ENCODE peak calls at places on chromosomes 2 and 18, in eight cellular contexts. O is neural progenitor cell, A is hepatocyte, K is MM.1S, X is fibroblast of lung, H is GM23338, N is endothelial cell of umbilical vein, I is mammary epithelial cell. T is an unnamed sample.

GRCh38 chr2:56185582-56186046 is 1.8 kb downstream of the CCDC85A start:
- DNase-seq in O (peak), A (peak), K (no peak), X (peak), H (peak), N (peak), I (peak), T (peak)

GRCh38 chr2:187875271-187875670 is 321.0 kb upstream of the TFPI start:
- DNase-seq in O (no peak), A (no peak), K (no peak), X (no peak), H (no peak), N (no peak), I (no peak), T (no peak)

GRCh38 chr18:79290876-79291275 is 104.9 kb upstream of the NFATC1 start:
- DNase-seq in O (no peak), A (no peak), K (no peak), X (no peak), H (no peak), N (no peak), I (no peak), T (no peak)

GRCh38 chr2:106147159-106147558 is 46.9 kb downstream of the UXS1 start:
- DNase-seq in O (no peak), A (no peak), K (no peak), X (peak), H (no peak), N (peak), I (peak), T (peak)

GRCh38 chr18:12403601-12404506 is 3.9 kb upstream of the PRELID3A start:
- DNase-seq in O (no peak), A (peak), K (no peak), X (peak), H (no peak), N (peak), I (peak), T (peak)

GRCh38 chr2:20737505-20737904 is 70.6 kb downstream of the GDF7 start:
- DNase-seq in O (no peak), A (no peak), K (peak), X (no peak), H (no peak), N (no peak), I (no peak), T (no peak)

GRCh38 chr2:138621139-138621538 is 119.6 kb downstream of the SPOPL start:
- DNase-seq in O (no peak), A (peak), K (no peak), X (no peak), H (no peak), N (no peak), I (no peak), T (no peak)

GRCh38 chr2:65112630-65113029 is 17.3 kb downstream of the RAB1A start:
- DNase-seq in O (no peak), A (no peak), K (no peak), X (no peak), H (no peak), N (no peak), I (no peak), T (no peak)

GRCh38 chr18:34913837-34914755 is 127.1 kb upstream of the MAPRE2 start:
- DNase-seq in O (no peak), A (peak), K (no peak), X (peak), H (no peak), N (peak), I (no peak), T (no peak)

GRCh38 chr2:102065675-102066252 is 74.0 kb downstream of the IL1R2 start:
- DNase-seq in O (no peak), A (peak), K (no peak), X (peak), H (no peak), N (no peak), I (peak), T (peak)

GRCh38 chr2:240737958-240738357 is 46.3 kb downstream of the AQP12A start:
- DNase-seq in O (no peak), A (no peak), K (no peak), X (no peak), H (no peak), N (no peak), I (no peak), T (no peak)

GRCh38 chr2:43070676-43071491 is 155.5 kb downstream of the ZFP36L2 start:
- DNase-seq in O (peak), A (no peak), K (no peak), X (no peak), H (no peak), N (no peak), I (no peak), T (no peak)

GRCh38 chr2:76861708-76862107 is 660.5 kb downstream of the LRRTM4 start:
- DNase-seq in O (no peak), A (no peak), K (peak), X (peak), H (no peak), N (no peak), I (no peak), T (no peak)

GRCh38 chr18:2961828-2962227 is 51.1 kb downstream of the LPIN2 start:
- DNase-seq in O (no peak), A (no peak), K (peak), X (peak), H (no peak), N (no peak), I (no peak), T (peak)

GRCh38 chr18:12907258-12907925 is 23.4 kb upstream of the PTPN2 start:
- DNase-seq in O (peak), A (no peak), K (no peak), X (peak), H (no peak), N (peak), I (no peak), T (peak)

GRCh38 chr2:28934769-28935168 is 40.3 kb downstream of the WDR43 start:
- DNase-seq in O (no peak), A (no peak), K (no peak), X (no peak), H (no peak), N (no peak), I (no peak), T (no peak)

GRCh38 chr2:142131016-142131714 is at the start of gene LRP1B:
- DNase-seq in O (peak), A (peak), K (peak), X (peak), H (peak), N (peak), I (peak), T (peak)

GRCh38 chr2:170928036-170928823 is 823 bp upstream of the GORASP2 start:
- DNase-seq in O (peak), A (peak), K (no peak), X (peak), H (peak), N (no peak), I (peak), T (no peak)

GRCh38 chr2:138502253-138503086 is 900 bp downstream of the SPOPL start:
- DNase-seq in O (peak), A (peak), K (peak), X (peak), H (peak), N (no peak), I (peak), T (peak)

GRCh38 chr2:237940828-237941227 is 26.0 kb upstream of the UBE2F start:
- DNase-seq in O (no peak), A (no peak), K (no peak), X (no peak), H (no peak), N (no peak), I (no peak), T (no peak)

GRCh38 chr2:218993345-218994315 is at the start of gene CRYBA2:
- DNase-seq in O (peak), A (peak), K (peak), X (peak), H (peak), N (no peak), I (no peak), T (peak)
- TF ChIP-seq EZH2 in O (peak), A (peak), K (no peak), X (peak), H (peak), N (peak), I (no peak), T (peak)

GRCh38 chr2:132387126-132387525 is 29.5 kb upstream of the GPR39 start:
- DNase-seq in O (no peak), A (no peak), K (no peak), X (no peak), H (no peak), N (no peak), I (no peak), T (no peak)

GRCh38 chr2:132390076-132390475 is 26.5 kb upstream of the GPR39 start:
- DNase-seq in O (no peak), A (no peak), K (no peak), X (no peak), H (no peak), N (no peak), I (no peak), T (no peak)

GRCh38 chr2:132391381-132391780 is 25.2 kb upstream of the GPR39 start:
- DNase-seq in O (no peak), A (no peak), K (no peak), X (no peak), H (no peak), N (peak), I (no peak), T (no peak)

DNA sequence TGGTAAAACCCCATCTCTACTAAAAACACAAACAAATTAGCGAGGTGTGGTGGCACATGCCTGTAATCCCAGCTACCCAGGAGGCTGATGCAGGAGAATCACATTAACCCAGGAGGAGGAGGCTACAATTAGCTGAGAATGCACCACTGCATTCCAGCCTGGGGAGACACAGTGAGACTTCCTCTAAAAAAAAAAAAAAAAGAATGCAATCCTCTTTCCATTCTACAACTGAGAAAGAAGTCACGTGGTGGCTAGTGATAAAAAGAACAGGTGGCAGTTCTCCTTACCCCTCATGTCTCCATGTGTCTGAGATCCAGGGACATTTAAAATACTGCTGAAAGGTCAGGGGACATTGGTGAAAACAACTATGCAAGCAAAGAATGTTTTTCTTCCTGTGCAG is 24.4 kb upstream of the GPR39 start:
- DNase-seq in O (peak), A (no peak), K (no peak), X (peak), H (peak), N (no peak), I (no peak), T (no peak)
- TF ChIP-seq EZH2 in O (no peak), A (no peak), K (no peak), X (no peak), H (no peak), N (no peak), I (no peak), T (no peak)

GRCh38 chr18:75208055-75208835 is 694 bp downstream of the PTGR3 start:
- DNase-seq in O (peak), A (peak), K (peak), X (peak), H (peak), N (peak), I (peak), T (peak)

GRCh38 chr18:75206637-75207297 is 2.2 kb downstream of the PTGR3 start:
- DNase-seq in O (no peak), A (no peak), K (no peak), X (no peak), H (peak), N (no peak), I (no peak), T (no peak)

GRCh38 chr18:75208836-75209128 is 157 bp downstream of the PTGR3 start:
- DNase-seq in O (no peak), A (no peak), K (no peak), X (no peak), H (no peak), N (peak), I (no peak), T (no peak)

GRCh38 chr18:75205760-75206109 is 3.2 kb downstream of the PTGR3 start:
- DNase-seq in O (peak), A (peak), K (no peak), X (no peak), H (peak), N (no peak), I (no peak), T (no peak)

DNA sequence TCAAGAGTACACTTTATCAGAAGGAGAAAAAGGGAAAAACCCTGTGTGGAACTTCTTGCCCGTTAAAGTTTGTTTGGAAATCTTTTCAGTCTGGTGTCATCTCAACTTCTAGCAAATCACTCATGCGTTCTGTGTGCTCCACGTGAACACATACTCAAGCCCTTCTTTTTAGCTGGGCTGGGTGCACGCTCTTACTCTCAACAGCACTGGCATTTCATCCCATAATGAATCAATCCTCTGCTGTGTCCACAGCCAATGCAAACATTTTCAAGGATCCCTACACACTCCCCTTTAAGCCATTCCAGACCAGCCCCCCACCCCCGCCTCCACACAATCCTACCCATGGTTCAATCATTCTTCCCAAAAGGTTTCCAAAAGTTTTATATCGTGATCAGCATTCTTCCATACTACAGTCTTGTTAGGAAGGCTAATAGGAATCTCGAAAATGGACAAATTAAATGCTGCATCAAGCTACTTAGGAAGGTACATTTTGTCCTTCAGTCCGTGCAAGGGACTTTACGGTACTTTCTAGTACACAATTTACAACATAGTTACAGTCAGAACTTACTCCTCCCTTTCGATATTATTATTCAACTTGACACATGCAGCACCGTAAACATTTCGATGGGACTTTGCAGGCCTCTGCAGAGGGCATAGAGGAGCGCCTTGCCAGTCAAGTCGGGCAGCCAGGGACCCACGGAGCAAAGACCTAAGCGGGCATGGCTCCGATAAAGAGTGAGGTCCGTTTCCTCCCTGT is 1.5 kb downstream of the PTGR3 start:
- DNase-seq in O (peak), A (no peak), K (no peak), X (peak), H (no peak), N (no peak), I (peak), T (peak)
- TF ChIP-seq EZH2 in O (peak), A (no peak), K (no peak), X (no peak), H (peak), N (no peak), I (no peak), T (no peak)

GRCh38 chr18:32469691-32470131 is 971 bp downstream of the GAREM1 start:
- DNase-seq in O (peak), A (peak), K (peak), X (peak), H (no peak), N (no peak), I (peak), T (peak)
- TF ChIP-seq EZH2 in O (no peak), A (no peak), K (no peak), X (no peak), H (no peak), N (no peak), I (no peak), T (no peak)

DNA sequence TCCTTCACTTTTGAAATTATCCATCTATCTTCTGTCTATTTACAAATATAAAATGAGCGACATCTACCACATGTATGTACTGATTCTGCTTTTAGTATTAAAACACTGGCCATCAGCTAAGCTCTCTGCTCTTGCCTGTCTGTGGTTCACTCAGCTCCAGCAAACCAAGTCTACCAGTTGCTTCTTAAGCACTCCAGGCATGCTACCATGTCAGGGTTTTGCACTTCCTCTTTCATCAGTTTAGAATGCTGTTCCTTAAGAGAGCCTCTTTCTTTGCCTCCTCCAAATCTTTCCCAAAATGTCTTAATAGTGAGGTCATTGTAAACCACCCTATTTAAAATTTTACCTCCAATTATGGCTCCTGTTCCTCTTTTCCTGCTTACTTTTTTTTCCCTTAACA is 59.5 kb downstream of the SCN3A start:
- DNase-seq in O (peak), A (peak), K (peak), X (no peak), H (peak), N (no peak), I (no peak), T (no peak)
- TF ChIP-seq EZH2 in O (no peak), A (no peak), K (no peak), X (no peak), H (no peak), N (no peak), I (no peak), T (no peak)

DNA sequence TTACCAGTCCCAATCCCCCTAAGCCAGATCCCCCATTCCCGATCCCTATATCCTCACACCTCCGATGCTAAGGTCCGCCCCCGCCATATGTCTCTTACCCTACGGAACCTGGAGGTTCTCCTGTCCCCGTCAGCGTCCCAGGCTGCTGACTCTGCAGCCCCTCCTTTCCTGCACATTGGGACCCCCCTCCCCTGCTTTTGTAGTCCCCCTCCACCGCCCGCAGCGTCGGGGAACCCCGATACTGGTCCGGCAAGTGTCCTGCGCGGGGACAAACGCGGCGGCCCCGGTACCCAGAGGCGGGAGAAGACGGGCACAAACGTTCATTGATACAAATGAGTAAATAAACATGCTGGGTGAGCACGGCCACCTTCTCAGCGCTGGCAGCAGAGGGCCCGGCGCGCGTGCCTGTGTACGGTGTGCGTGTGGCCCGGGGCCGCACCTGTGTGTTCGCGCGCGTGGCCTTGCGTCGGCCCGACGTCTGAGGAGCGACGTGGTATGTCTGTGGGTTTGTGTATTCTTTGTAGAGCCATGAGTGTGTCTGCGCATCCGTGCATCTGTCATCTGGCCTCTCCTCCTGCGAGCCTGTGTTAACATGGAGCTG is 2.0 kb upstream of the CYP26B1 start:
- DNase-seq in O (no peak), A (no peak), K (no peak), X (peak), H (peak), N (peak), I (no peak), T (peak)
- TF ChIP-seq EZH2 in O (peak), A (peak), K (no peak), X (peak), H (peak), N (peak), I (no peak), T (peak)

DNA sequence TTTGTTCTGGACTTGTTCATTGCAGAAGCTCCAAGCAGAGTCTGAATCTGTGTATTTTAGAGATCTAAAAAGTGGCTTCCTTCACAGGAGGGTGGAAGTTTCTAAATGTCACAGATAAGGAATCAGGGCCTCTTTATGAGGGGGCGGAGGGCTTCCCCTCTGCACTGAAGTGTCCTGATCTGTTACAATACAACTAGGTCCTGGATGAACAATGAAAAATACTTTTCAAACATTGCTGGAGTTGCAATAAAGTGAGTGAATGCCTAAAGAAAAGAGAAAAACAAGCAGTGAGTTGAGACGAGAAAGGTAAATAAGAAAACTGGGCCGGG is 179.3 kb upstream of the HDAC4 start:
- DNase-seq in O (no peak), A (no peak), K (no peak), X (no peak), H (no peak), N (no peak), I (no peak), T (no peak)
- TF ChIP-seq EZH2 in O (no peak), A (no peak), K (no peak), X (no peak), H (no peak), N (no peak), I (no peak), T (no peak)

GRCh38 chr2:176079851-176080539 is 3.8 kb downstream of the EVX2 start:
- DNase-seq in O (peak), A (peak), K (no peak), X (peak), H (peak), N (no peak), I (no peak), T (peak)

GRCh38 chr2:176080540-176081355 is 3.0 kb downstream of the EVX2 start:
- DNase-seq in O (no peak), A (peak), K (no peak), X (no peak), H (peak), N (no peak), I (no peak), T (peak)

GRCh38 chr2:176078440-176079284 is 5.1 kb downstream of the EVX2 start:
- DNase-seq in O (no peak), A (no peak), K (no peak), X (no peak), H (no peak), N (no peak), I (no peak), T (no peak)

GRCh38 chr2:176081451-176081992 is 2.2 kb downstream of the EVX2 start:
- DNase-seq in O (no peak), A (no peak), K (no peak), X (no peak), H (no peak), N (no peak), I (no peak), T (no peak)

GRCh38 chr2:176079285-176079830 is 4.4 kb downstream of the EVX2 start:
- DNase-seq in O (peak), A (no peak), K (no peak), X (no peak), H (peak), N (no peak), I (no peak), T (no peak)
- TF ChIP-seq EZH2 in O (peak), A (no peak), K (no peak), X (peak), H (peak), N (peak), I (peak), T (no peak)